ENCODE peak calls at places on chromosomes 5 and 9, in four cellular contexts. One of them, this sample, is unnamed.

GRCh38 chr9:14082732-14083131 is 231.2 kb downstream of the NFIB start:
- DNase-seq in neural progenitor cell: no peak
- DNase-seq in pancreas: no peak
- DNase-seq in heart right ventricle: no peak
- DNase-seq in this sample: no peak

GRCh38 chr5:84634256-84634655 is 249.6 kb upstream of the EDIL3 start:
- DNase-seq in neural progenitor cell: no peak
- DNase-seq in pancreas: no peak
- DNase-seq in heart right ventricle: no peak
- DNase-seq in this sample: no peak

GRCh38 chr5:623531-623930 is 11.4 kb downstream of the CEP72 start:
- DNase-seq in heart right ventricle: no peak
- DNase-seq in neural progenitor cell: no peak
- DNase-seq in pancreas: no peak
- DNase-seq in this sample: no peak

GRCh38 chr5:131990716-131991115 is 20.7 kb downstream of the ACSL6 start:
- DNase-seq in neural progenitor cell: no peak
- DNase-seq in pancreas: no peak
- DNase-seq in heart right ventricle: no peak
- DNase-seq in this sample: peak; percentile 61

GRCh38 chr5:95644351-95645042 is 2.1 kb upstream of the RFESD start:
- DNase-seq in pancreas: peak; percentile 53
- DNase-seq in neural progenitor cell: peak; percentile 60
- DNase-seq in heart right ventricle: no peak
- DNase-seq in this sample: no peak

GRCh38 chr5:82593481-82593880 is 315.3 kb upstream of the RPS23 start:
- DNase-seq in pancreas: no peak
- DNase-seq in neural progenitor cell: no peak
- DNase-seq in heart right ventricle: no peak
- DNase-seq in this sample: no peak

GRCh38 chr5:78765756-78766411 is 117.3 kb upstream of the LHFPL2 start:
- DNase-seq in pancreas: no peak
- DNase-seq in neural progenitor cell: no peak
- DNase-seq in heart right ventricle: no peak
- DNase-seq in this sample: no peak

GRCh38 chr5:89954901-89955300 is 454.7 kb downstream of the CETN3 start:
- DNase-seq in pancreas: no peak
- DNase-seq in neural progenitor cell: peak; percentile 21
- DNase-seq in heart right ventricle: no peak
- DNase-seq in this sample: no peak

GRCh38 chr9:121997791-121998190 is 95.3 kb downstream of the TTLL11 start:
- DNase-seq in neural progenitor cell: no peak
- DNase-seq in pancreas: no peak
- DNase-seq in heart right ventricle: no peak
- DNase-seq in this sample: no peak

GRCh38 chr5:2688586-2688985 is 62.9 kb downstream of the IRX2 start:
- DNase-seq in pancreas: no peak
- DNase-seq in heart right ventricle: no peak
- DNase-seq in neural progenitor cell: no peak
- DNase-seq in this sample: no peak

GRCh38 chr5:1871441-1871840 is 11.3 kb downstream of the IRX4 start:
- DNase-seq in neural progenitor cell: no peak
- DNase-seq in heart right ventricle: no peak
- DNase-seq in pancreas: no peak
- DNase-seq in this sample: no peak

GRCh38 chr5:125890387-125890955 is 532.7 kb upstream of the GRAMD2B start:
- DNase-seq in heart right ventricle: no peak
- DNase-seq in pancreas: no peak
- DNase-seq in neural progenitor cell: no peak
- DNase-seq in this sample: no peak

GRCh38 chr5:104815212-104815611 is 1252.6 kb upstream of the NUDT12 start:
- DNase-seq in neural progenitor cell: peak; percentile 46
- DNase-seq in heart right ventricle: no peak
- DNase-seq in pancreas: no peak
- DNase-seq in this sample: no peak

GRCh38 chr9:128276574-128277270 is 646 bp downstream of the SWI5 start:
- DNase-seq in neural progenitor cell: peak; percentile 61
- DNase-seq in pancreas: peak; percentile 41
- DNase-seq in heart right ventricle: peak; percentile 22
- DNase-seq in this sample: no peak

GRCh38 chr5:5330723-5331530 is 91.5 kb upstream of the ICE1 start:
- DNase-seq in neural progenitor cell: no peak
- DNase-seq in pancreas: no peak
- DNase-seq in heart right ventricle: no peak
- DNase-seq in this sample: no peak

GRCh38 chr9:19161257-19162025 is 34.1 kb upstream of the PLIN2 start:
- DNase-seq in neural progenitor cell: no peak
- DNase-seq in heart right ventricle: no peak
- DNase-seq in pancreas: peak; percentile 49
- DNase-seq in this sample: peak; percentile 66

DNA sequence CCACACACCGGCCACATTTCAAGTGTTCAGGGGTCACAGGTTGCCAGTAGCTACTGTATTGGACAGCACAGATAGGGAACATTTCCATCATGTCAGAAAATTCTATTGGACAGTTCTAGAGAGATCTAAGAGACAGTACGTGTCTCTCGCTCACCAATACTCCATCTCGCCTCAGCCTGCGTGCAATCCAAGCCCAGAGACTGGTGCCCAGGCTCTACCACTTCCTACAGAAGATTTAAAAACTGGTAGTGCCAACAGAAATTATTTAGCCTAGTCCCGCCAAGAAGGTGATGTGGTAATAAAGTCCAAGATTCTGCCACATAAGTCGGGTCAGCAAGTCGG is 390 bp upstream of the SNX2 start:
- DNase-seq in pancreas: no peak
- DNase-seq in heart right ventricle: no peak
- DNase-seq in neural progenitor cell: no peak
- DNase-seq in this sample: no peak
- H3K27ac ChIP-seq in pancreas: peak overlapping the region; percentile 83
- H3K27ac ChIP-seq in heart right ventricle: peak overlapping the region; percentile 25
- H3K27ac ChIP-seq in neural progenitor cell: no peak overlapping the region
- H3K27ac ChIP-seq in this sample: no peak overlapping the region

DNA sequence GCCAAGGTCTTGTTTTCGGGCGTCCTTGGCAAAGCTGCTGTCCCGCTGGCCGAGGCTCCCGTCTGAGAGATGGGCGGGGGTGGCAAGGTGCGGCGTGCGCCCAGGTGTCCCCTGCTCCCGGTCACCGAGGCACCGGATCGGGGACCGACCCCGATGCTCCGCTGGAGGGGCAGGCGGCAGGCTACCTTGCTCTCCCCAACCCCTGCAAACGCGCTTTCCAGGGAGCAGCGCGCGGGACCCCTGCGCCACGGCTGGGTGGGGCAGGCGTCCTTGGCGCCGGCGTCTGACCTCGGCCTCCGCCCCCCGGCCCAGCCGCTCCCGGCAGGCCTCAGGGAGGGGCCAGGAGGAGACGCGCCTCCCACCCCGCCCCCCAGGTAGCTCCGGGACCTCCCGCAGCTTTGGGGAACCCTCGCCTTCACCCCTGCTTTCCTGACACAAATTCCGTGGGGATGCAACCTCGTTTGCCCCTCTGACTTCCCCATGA is 551 bp downstream of the N4BP3 start:
- DNase-seq in pancreas: no peak
- DNase-seq in heart right ventricle: no peak
- DNase-seq in neural progenitor cell: peak; percentile 61
- DNase-seq in this sample: no peak
- H3K4me3 ChIP-seq in pancreas: peak overlapping the region; percentile 42
- H3K4me3 ChIP-seq in heart right ventricle: peak overlapping the region; percentile 66
- H3K4me3 ChIP-seq in neural progenitor cell: peak overlapping the region; percentile 77
- H3K4me3 ChIP-seq in this sample: peak overlapping the region; percentile 40

GRCh38 chr9:90137824-90138223 is 504.8 kb downstream of the DIRAS2 start:
- DNase-seq in heart right ventricle: no peak
- DNase-seq in neural progenitor cell: no peak
- DNase-seq in pancreas: no peak
- DNase-seq in this sample: no peak

GRCh38 chr9:90140131-90140818 is 502.3 kb downstream of the DIRAS2 start:
- DNase-seq in neural progenitor cell: no peak
- DNase-seq in pancreas: no peak
- DNase-seq in heart right ventricle: no peak
- DNase-seq in this sample: no peak

GRCh38 chr9:90141723-90142122 is 500.9 kb downstream of the DIRAS2 start:
- DNase-seq in heart right ventricle: no peak
- DNase-seq in neural progenitor cell: peak; percentile 38
- DNase-seq in pancreas: no peak
- DNase-seq in this sample: no peak

GRCh38 chr9:90142580-90142979 is 500.0 kb downstream of the DIRAS2 start:
- DNase-seq in heart right ventricle: no peak
- DNase-seq in neural progenitor cell: peak; percentile 74
- DNase-seq in pancreas: peak; percentile 53
- DNase-seq in this sample: no peak
- TF ChIP-seq CTCF in heart right ventricle: peak; percentile 68
- TF ChIP-seq CTCF in neural progenitor cell: peak; percentile 79
- TF ChIP-seq CTCF in pancreas: peak; percentile 24
- TF ChIP-seq CTCF in this sample: peak; percentile 63

GRCh38 chr5:36242534-36243144 is 914 bp upstream of the NADK2 start:
- DNase-seq in heart right ventricle: no peak
- DNase-seq in pancreas: peak; percentile 45
- DNase-seq in neural progenitor cell: no peak
- DNase-seq in this sample: no peak
- H3K27ac ChIP-seq in heart right ventricle: peak overlapping the region; percentile 94
- H3K27ac ChIP-seq in pancreas: peak overlapping the region; percentile 99
- H3K27ac ChIP-seq in neural progenitor cell: no peak overlapping the region
- H3K27ac ChIP-seq in this sample: peak overlapping the region; percentile 69

GRCh38 chr9:5510360-5510931 is at the start of gene PDCD1LG2:
- DNase-seq in neural progenitor cell: no peak
- DNase-seq in pancreas: no peak
- DNase-seq in heart right ventricle: no peak
- DNase-seq in this sample: no peak

GRCh38 chr9:5511935-5512580 is 1.7 kb downstream of the PDCD1LG2 start:
- DNase-seq in heart right ventricle: no peak
- DNase-seq in neural progenitor cell: no peak
- DNase-seq in pancreas: no peak
- DNase-seq in this sample: no peak

GRCh38 chr9:5510991-5511390 is 660 bp downstream of the PDCD1LG2 start:
- DNase-seq in pancreas: no peak
- DNase-seq in neural progenitor cell: no peak
- DNase-seq in heart right ventricle: no peak
- DNase-seq in this sample: no peak

GRCh38 chr9:5511476-5511875 is 1.1 kb downstream of the PDCD1LG2 start:
- DNase-seq in neural progenitor cell: no peak
- DNase-seq in pancreas: no peak
- DNase-seq in heart right ventricle: no peak
- DNase-seq in this sample: no peak

GRCh38 chr9:5509573-5509972 is 758 bp upstream of the PDCD1LG2 start:
- DNase-seq in heart right ventricle: no peak
- DNase-seq in neural progenitor cell: no peak
- DNase-seq in pancreas: no peak
- DNase-seq in this sample: no peak
- H3K4me3 ChIP-seq in heart right ventricle: no peak overlapping the region
- H3K4me3 ChIP-seq in neural progenitor cell: no peak overlapping the region
- H3K4me3 ChIP-seq in pancreas: no peak overlapping the region
- H3K4me3 ChIP-seq in this sample: no peak overlapping the region

DNA sequence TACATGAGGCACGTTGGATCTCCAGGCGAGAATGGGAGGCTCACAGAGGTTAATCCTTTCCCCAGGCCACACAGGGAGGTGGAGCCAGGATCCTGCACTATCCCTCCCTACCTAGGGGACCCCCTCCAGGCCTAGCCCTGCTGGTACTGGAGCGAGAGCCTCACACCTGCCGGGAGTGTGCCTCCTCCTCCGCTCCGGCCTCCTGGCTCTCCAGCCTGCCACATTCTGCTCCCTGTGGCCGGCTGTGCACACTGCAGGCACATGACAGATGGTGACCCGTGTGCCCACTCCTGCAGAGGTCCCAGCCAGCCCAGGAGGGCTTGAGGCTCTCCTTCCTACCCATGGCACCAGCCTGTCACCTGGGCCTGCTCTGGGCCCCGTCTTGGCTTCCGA is 93.4 kb downstream of the RXRA start:
- DNase-seq in neural progenitor cell: peak; percentile 66
- DNase-seq in heart right ventricle: no peak
- DNase-seq in pancreas: no peak
- DNase-seq in this sample: no peak
- TF ChIP-seq CTCF in neural progenitor cell: peak; percentile 52
- TF ChIP-seq CTCF in heart right ventricle: no peak
- TF ChIP-seq CTCF in pancreas: no peak
- TF ChIP-seq CTCF in this sample: peak; percentile 33

DNA sequence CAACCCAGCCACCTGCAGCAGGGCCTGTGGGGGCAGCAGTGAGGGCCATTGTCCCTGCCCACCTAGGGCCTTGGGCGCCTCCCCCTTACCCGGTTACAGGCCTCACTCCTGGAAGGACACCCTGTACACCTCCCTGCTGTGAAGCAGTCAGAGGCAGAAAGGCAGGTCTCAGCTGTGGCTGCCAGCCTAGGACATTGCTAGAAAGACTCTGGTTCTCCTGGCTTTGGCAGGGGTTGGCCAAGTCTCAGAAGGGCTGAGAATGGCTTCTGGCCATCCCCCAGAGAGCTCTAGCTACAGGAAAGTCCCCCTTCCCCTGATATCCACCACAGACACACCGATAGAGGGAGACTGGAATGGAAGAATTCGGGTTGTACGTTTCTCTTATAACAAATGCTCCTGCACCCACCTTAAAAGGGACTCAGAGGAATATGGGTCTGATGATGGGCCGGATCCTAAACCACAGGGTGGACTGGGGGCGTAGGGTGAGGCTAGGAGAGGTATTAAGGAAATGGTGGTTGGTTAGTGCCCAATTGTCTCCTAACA is 2.4 kb downstream of the DNAJB5 start:
- DNase-seq in pancreas: no peak
- DNase-seq in heart right ventricle: peak; percentile 34
- DNase-seq in neural progenitor cell: peak; percentile 38
- DNase-seq in this sample: peak; percentile 62
- H3K27ac ChIP-seq in pancreas: peak overlapping the region; percentile 36
- H3K27ac ChIP-seq in heart right ventricle: peak overlapping the region; percentile 84
- H3K27ac ChIP-seq in neural progenitor cell: no peak overlapping the region
- H3K27ac ChIP-seq in this sample: peak overlapping the region; percentile 83